ENCODE peak calls at places on chromosomes 16 and 17, in ten cellular contexts. H is sigmoid colon; V is body of pancreas; K is Karpas-422; U is CD8-positive, alpha-beta T cell; I is CD4-positive, alpha-beta memory T cell; A is heart right ventricle; G is AG04450; E is left ventricle myocardium inferior; P is ascending aorta. Y is an unnamed sample.

GRCh38 chr17:35175638-35176415 is 18.4 kb downstream of the SLC35G3 start:
- DNase-seq in H (no peak), V (no peak), K (no peak), U (no peak), I (no peak), A (no peak), G (no peak), E (no peak), P (no peak), Y (no peak)

GRCh38 chr17:40437095-40437732 is 6.0 kb upstream of the IGFBP4 start:
- DNase-seq in H (peak; percentile 63), V (no peak), K (no peak), U (no peak), I (no peak), A (no peak), G (no peak), E (no peak), P (no peak), Y (no peak)

GRCh38 chr16:49085689-49086088 is 195.9 kb downstream of the CBLN1 start:
- DNase-seq in H (no peak), V (no peak), K (no peak), U (no peak), I (no peak), A (no peak), G (no peak), E (no peak), P (no peak), Y (no peak)

GRCh38 chr17:68584904-68585303 is 16.3 kb downstream of the FAM20A start:
- DNase-seq in H (no peak), V (no peak), K (no peak), U (no peak), I (no peak), A (no peak), G (no peak), E (no peak), P (no peak), Y (no peak)

GRCh38 chr17:43599835-43600234 is 53.7 kb upstream of the ETV4 start:
- DNase-seq in H (no peak), V (no peak), K (no peak), U (no peak), I (no peak), A (no peak), G (peak; percentile 54), E (no peak), P (no peak), Y (no peak)

GRCh38 chr17:38877130-38877851 is 7.4 kb downstream of the LASP1 start:
- DNase-seq in H (no peak), V (no peak), K (peak; percentile 95), U (peak; percentile 68), I (peak; percentile 57), A (no peak), G (no peak), E (no peak), P (no peak), Y (no peak)

GRCh38 chr16:31352344-31353115 is 2.4 kb upstream of the ITGAX start:
- DNase-seq in H (peak; percentile 59), V (no peak), K (peak; percentile 73), U (no peak), I (no peak), A (no peak), G (no peak), E (no peak), P (no peak), Y (peak; percentile 52)

GRCh38 chr17:74369221-74369620 is 1.9 kb downstream of the GPR142 start:
- DNase-seq in H (no peak), V (no peak), K (no peak), U (peak; percentile 63), I (peak; percentile 51), A (peak; percentile 53), G (no peak), E (peak; percentile 62), P (peak; percentile 73), Y (no peak)

GRCh38 chr17:81115219-81115618 is 50.1 kb upstream of the PVALEF start:
- DNase-seq in H (no peak), V (no peak), K (no peak), U (no peak), I (no peak), A (no peak), G (no peak), E (no peak), P (no peak), Y (no peak)

GRCh38 chr16:66668777-66669444 is 27.6 kb downstream of the CMTM4 start:
- DNase-seq in H (no peak), V (no peak), K (no peak), U (no peak), I (no peak), A (no peak), G (no peak), E (no peak), P (no peak), Y (no peak)

GRCh38 chr17:15271731-15272130 is 6.6 kb upstream of the PMP22 start:
- DNase-seq in H (no peak), V (no peak), K (no peak), U (no peak), I (no peak), A (no peak), G (no peak), E (no peak), P (peak; percentile 42), Y (no peak)

GRCh38 chr17:44354582-44355309 is 8.9 kb downstream of the FAM171A2 start:
- DNase-seq in H (no peak), V (peak; percentile 37), K (peak; percentile 84), U (peak; percentile 74), I (peak; percentile 47), A (no peak), G (no peak), E (peak; percentile 60), P (no peak), Y (no peak)

GRCh38 chr16:27816561-27816960 is 247.0 kb downstream of the GSG1L start:
- DNase-seq in H (peak; percentile 53), V (no peak), K (no peak), U (no peak), I (no peak), A (no peak), G (no peak), E (no peak), P (no peak), Y (no peak)
- H3K27ac ChIP-seq in H (no peak overlapping the region), V (no peak overlapping the region), K (no peak overlapping the region), U (no peak overlapping the region), I (no peak overlapping the region), A (no peak overlapping the region), G (no peak overlapping the region), E (no peak overlapping the region), P (no peak overlapping the region), Y (peak overlapping the region; percentile 79)

GRCh38 chr17:4205917-4206316 is 57.9 kb downstream of the ANKFY1 start:
- DNase-seq in H (no peak), V (no peak), K (no peak), U (no peak), I (no peak), A (no peak), G (no peak), E (no peak), P (no peak), Y (no peak)
- H3K27ac ChIP-seq in H (peak overlapping the region; percentile 89), V (no peak overlapping the region), K (no peak overlapping the region), U (no peak overlapping the region), I (no peak overlapping the region), A (no peak overlapping the region), G (no peak overlapping the region), E (no peak overlapping the region), P (peak overlapping the region; percentile 85), Y (no peak overlapping the region)

DNA sequence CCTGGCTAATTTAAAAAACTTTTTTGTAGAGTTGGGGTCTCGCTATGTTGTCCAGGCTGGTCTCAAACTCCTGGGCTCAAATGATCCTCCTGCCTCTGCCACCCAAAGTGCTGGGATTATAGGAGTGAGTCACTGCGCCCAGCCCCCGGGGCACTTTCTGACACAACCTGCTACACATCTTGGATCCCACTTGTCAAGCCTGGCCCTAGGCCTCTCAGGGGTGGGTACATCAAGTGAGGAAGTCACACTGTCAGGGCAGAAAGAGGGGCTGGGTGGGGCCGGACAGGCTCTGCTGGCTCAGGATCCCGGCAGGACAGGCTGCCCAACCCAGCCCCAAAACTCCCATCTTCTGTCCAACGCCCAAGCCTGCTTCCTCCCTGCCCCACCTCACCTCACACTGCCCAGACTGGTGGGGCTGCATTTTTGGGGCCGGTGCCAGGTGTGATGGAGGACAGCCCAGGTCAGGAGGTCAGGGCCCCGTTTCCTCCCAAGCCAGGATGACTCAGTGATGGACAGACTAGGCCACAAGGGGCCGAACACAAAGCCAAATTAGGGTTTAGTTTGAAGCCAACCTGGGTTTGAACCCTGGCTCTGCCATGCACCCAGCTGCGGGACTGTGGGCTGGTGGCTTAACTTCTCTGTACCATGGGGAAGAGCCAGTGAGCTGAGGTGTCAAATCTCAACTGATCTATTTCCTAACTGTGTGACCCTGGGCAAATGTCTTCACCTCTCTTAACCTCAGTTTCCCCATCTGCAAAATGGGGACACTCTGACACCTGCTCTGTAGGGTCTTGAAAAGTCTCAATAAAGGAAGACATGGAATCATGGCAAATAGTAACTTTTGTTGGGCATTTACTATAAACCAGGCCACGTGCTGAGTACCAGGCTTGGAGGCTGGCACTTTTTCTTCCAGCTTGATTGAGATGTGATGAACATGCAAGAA is 8.9 kb upstream of the PPL start:
- DNase-seq in H (peak; percentile 75), V (peak; percentile 44), K (no peak), U (no peak), I (no peak), A (no peak), G (no peak), E (peak; percentile 52), P (peak; percentile 76), Y (no peak)
- H3K27ac ChIP-seq in H (peak overlapping the region; percentile 88), V (peak overlapping the region; percentile 87), K (no peak overlapping the region), U (no peak overlapping the region), I (no peak overlapping the region), A (no peak overlapping the region), G (peak overlapping the region; percentile 97), E (peak overlapping the region; percentile 74), P (peak overlapping the region; percentile 86), Y (no peak overlapping the region)

DNA sequence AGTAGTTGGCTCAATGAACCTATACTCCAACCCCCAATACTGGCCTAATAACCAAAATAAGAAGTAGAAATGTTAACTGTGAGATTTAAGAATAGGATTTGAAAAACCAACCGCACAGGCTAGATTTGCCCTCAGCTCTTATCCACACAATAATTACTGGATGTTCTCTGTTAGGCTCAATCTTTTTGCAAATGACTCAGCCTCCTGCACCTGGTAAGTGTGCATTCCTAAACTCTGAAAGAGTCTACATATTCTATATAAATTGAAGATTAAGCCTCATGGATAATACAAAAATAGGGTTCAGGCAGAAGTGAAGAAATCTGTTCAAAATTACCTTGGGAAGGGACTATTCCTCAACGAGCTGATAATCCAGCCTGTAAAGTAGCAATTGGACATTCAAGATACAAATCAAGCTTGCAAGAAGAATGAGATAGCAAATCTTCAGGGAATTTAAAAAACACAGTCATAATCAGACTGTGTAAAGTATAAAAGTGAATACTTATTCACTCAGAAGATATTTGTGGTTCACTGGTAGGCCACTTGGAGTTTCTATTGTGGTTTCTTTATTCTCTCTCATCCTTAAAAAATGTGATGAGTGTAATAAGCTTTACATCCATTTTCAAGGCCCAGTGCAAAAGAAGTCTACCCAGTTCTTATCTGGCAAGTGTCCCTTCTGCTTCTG is 931.9 kb upstream of the SOX9 start:
- DNase-seq in H (no peak), V (no peak), K (no peak), U (no peak), I (no peak), A (no peak), G (peak; percentile 79), E (no peak), P (no peak), Y (no peak)
- H3K27ac ChIP-seq in H (no peak overlapping the region), V (no peak overlapping the region), K (no peak overlapping the region), U (no peak overlapping the region), I (no peak overlapping the region), A (no peak overlapping the region), G (peak overlapping the region; percentile 82), E (no peak overlapping the region), P (no peak overlapping the region), Y (no peak overlapping the region)